ENCODE peak calls at places on chromosomes 1 and 21, in seven cellular contexts. W, R, C, U, N, J and S are unnamed samples.

GRCh38 chr1:112011231-112011630 is 21.8 kb upstream of the KCND3 start:
- DNase-seq in C (no peak), U (peak; percentile 2), J (no peak), W (no peak), N (no peak), R (no peak), S (peak; percentile 47)

GRCh38 chr1:150366416-150367296 is 2.7 kb downstream of the RPRD2 start:
- DNase-seq in J (peak; percentile 16), R (no peak), W (no peak), U (no peak), C (no peak), N (no peak), S (peak; percentile 15)

GRCh38 chr1:117732956-117733355 is 127.1 kb downstream of the TENT5C start:
- DNase-seq in J (no peak), R (no peak), C (no peak), W (no peak), N (no peak), U (no peak), S (no peak)

GRCh38 chr1:17201201-17202021 is 3.5 kb upstream of the PADI1 start:
- DNase-seq in U (no peak), C (no peak), R (no peak), J (no peak), N (no peak), W (peak; percentile 33), S (no peak)

GRCh38 chr1:89990976-89991831 is 3.7 kb upstream of the ZNF326 start:
- DNase-seq in U (no peak), J (no peak), C (no peak), N (no peak), R (no peak), W (no peak), S (no peak)

GRCh38 chr1:28646040-28646439 is 2.4 kb upstream of the RNU11 start:
- DNase-seq in U (peak; percentile 13), J (no peak), C (no peak), W (no peak), R (no peak), N (no peak), S (peak; percentile 37)

GRCh38 chr1:168161459-168161858 is 17.3 kb upstream of the TIPRL start:
- DNase-seq in C (no peak), R (no peak), J (no peak), N (no peak), U (peak; percentile 55), W (no peak), S (peak; percentile 11)

GRCh38 chr1:219402925-219403324 is 210.0 kb downstream of the ZC3H11B start:
- DNase-seq in U (no peak), N (no peak), W (no peak), C (no peak), R (no peak), J (no peak), S (no peak)

GRCh38 chr1:65508051-65508450 is 87.6 kb downstream of the LEPR start:
- DNase-seq in N (no peak), W (no peak), J (no peak), R (no peak), U (no peak), C (no peak), S (peak; percentile 41)

GRCh38 chr1:245322673-245323072 is 167.9 kb downstream of the KIF26B start:
- DNase-seq in U (no peak), C (no peak), R (no peak), N (no peak), W (no peak), J (no peak), S (no peak)

GRCh38 chr1:217563179-217563578 is 67.7 kb downstream of the GPATCH2 start:
- DNase-seq in J (no peak), R (no peak), W (no peak), U (no peak), C (no peak), N (no peak), S (no peak)

GRCh38 chr1:3998086-3998485 is 98.0 kb upstream of the C1orf174 start:
- DNase-seq in C (no peak), N (no peak), W (peak; percentile 51), U (no peak), J (no peak), R (no peak), S (no peak)

GRCh38 chr1:111628153-111628552 is 8.6 kb downstream of the RAP1A start:
- DNase-seq in U (no peak), W (no peak), C (no peak), R (no peak), J (no peak), N (no peak), S (no peak)

GRCh38 chr1:115317101-115318012 is 20.7 kb downstream of the NGF start:
- DNase-seq in W (no peak), N (no peak), J (no peak), C (no peak), R (no peak), U (no peak), S (peak; percentile 81)

GRCh38 chr1:63116016-63116415 is 206.4 kb upstream of the FOXD3 start:
- DNase-seq in J (no peak), C (no peak), R (no peak), U (peak; percentile 17), W (no peak), N (no peak), S (peak; percentile 20)

GRCh38 chr1:35834218-35834617 is 26.4 kb downstream of the AGO4 start:
- DNase-seq in C (no peak), W (no peak), J (no peak), R (no peak), U (no peak), N (no peak), S (no peak)

GRCh38 chr1:25550683-25551310 is 7.4 kb downstream of the LDLRAP1 start:
- DNase-seq in W (no peak), U (peak; percentile 83), R (peak; percentile 51), C (no peak), N (no peak), J (no peak), S (no peak)

GRCh38 chr21:38696617-38697016 is 109.1 kb upstream of the ETS2 start:
- DNase-seq in R (no peak), U (no peak), J (no peak), N (no peak), C (no peak), W (no peak), S (no peak)

GRCh38 chr1:104295516-104295915 is 545.8 kb downstream of the AMY1C start:
- DNase-seq in C (no peak), R (no peak), J (no peak), W (no peak), N (no peak), U (no peak), S (no peak)

GRCh38 chr21:38741092-38741975 is 64.4 kb upstream of the ETS2 start:
- DNase-seq in N (no peak), R (no peak), W (no peak), J (peak; percentile 60), U (no peak), C (no peak), S (no peak)

GRCh38 chr1:227886503-227886961 is 61.2 kb downstream of the WNT9A start:
- DNase-seq in N (peak; percentile 9), R (no peak), W (peak; percentile 66), C (no peak), J (no peak), U (no peak), S (no peak)

GRCh38 chr1:25917996-25918395 is 11.8 kb upstream of the STMN1 start:
- DNase-seq in W (no peak), N (peak; percentile 33), R (no peak), U (peak; percentile 48), C (no peak), J (no peak), S (no peak)

DNA sequence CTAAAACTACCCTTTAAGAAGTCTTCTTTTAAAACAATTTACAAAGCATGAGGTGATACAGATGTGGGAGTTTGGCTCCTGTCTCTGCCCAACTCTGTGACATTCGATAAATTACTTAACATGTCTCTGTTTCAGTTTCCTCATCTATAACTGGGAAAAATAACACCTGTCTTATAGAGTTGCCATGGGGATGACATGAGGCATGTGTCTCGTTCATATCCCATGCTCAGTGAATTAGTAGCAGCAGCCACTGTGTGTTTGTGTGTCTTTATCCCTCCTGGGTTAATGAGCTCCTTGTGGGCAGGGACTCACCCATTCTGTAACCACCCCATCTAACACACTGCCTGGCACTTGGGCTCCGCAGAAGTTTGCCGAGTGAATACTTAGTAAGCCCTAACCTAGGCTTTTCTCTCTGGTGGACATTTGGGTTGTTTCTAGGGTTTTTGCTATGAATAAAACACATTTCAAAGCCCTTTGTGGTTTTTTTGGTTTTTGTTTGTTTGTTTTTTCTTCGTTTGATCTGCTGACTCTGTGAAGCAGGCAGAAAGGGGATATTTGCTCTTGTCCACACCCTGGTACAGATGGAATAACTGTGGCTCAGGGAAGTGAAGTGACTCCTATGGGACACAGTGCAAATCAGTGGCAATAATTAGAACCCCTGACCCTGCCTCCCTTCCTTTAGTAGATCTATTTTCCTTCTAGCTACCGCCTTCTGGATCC is 797 bp upstream of the KCNJ9 start:
- DNase-seq in N (no peak), C (no peak), W (no peak), J (no peak), U (no peak), R (no peak), S (no peak)
- H3K4me3 ChIP-seq in N (no peak overlapping the region), C (no peak overlapping the region), W (no peak overlapping the region), J (no peak overlapping the region), U (no peak overlapping the region), R (no peak overlapping the region), S (no peak overlapping the region)

GRCh38 chr1:94820918-94821317 is 761 bp downstream of the SLC44A3 start:
- DNase-seq in N (no peak), J (no peak), C (no peak), U (no peak), R (no peak), W (no peak), S (no peak)
- H3K4me3 ChIP-seq in N (no peak overlapping the region), J (no peak overlapping the region), C (peak overlapping the region; percentile 43), U (no peak overlapping the region), R (peak overlapping the region; percentile 63), W (peak overlapping the region; percentile 48), S (peak overlapping the region; percentile 63)

DNA sequence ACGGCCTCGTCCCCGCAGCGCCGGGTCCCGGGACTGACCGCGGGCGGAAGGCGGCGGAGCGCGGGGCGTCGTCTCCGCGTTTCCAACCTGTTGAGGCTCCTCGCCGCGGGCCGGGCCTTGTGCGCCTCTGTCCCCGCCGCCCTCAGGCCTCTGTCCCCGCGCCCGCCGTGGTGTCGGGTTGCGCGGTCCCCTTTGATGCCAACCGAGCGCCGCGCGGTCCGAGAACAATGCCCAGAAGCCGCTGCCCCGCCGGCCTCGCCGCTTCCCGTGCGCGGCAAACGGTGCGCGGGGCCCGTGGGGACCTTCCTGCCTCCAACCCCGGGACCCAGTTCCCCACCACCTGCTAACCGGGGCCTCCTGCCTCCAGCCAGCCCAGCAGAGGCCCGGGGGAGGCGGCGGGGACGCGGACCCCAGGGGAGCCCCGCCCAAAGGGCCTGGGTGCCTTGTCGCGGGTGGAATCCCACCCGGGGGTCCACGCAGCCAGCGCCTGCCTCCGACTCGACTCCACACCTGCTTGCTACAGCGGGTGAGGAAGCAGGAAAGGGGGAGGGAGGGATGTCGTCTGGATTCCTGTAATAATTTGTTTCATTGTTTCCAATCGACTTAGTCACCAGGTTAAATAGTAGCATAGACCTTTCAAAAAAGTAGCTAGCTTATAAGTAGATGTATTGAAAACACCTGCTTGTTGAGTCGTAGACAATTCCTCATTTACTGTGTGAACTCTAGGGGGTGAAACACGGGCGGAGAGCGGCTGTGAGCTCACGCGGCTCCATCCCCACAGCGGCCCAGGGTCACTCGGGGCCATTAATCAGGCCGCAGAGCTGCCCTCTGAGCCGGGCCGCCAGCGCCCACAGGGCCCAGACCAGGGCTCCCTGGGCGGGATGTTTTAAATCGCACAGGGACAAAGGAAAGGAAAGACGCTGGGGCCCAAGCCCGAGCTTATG is 1.1 kb downstream of the COL18A1 start:
- DNase-seq in R (peak; percentile 55), U (no peak), C (peak; percentile 22), W (peak; percentile 81), N (no peak), J (no peak), S (no peak)
- H3K4me3 ChIP-seq in R (peak overlapping the region; percentile 68), U (peak overlapping the region; percentile 37), C (peak overlapping the region; percentile 49), W (peak overlapping the region; percentile 94), N (no peak overlapping the region), J (no peak overlapping the region), S (peak overlapping the region; percentile 55)

GRCh38 chr1:43008425-43009108 is 49.9 kb upstream of the SLC2A1 start:
- DNase-seq in U (no peak), R (no peak), J (no peak), W (no peak), C (peak; percentile 89), N (no peak), S (no peak)
- H3K4me3 ChIP-seq in U (no peak overlapping the region), R (no peak overlapping the region), J (no peak overlapping the region), W (no peak overlapping the region), C (no peak overlapping the region), N (no peak overlapping the region), S (no peak overlapping the region)